ENCODE peak calls at places on chromosomes 2 and 18, in nine cellular contexts. D is epithelial cell of proximal tubule, M is prostate gland, X is Peyer's patch, J is esophagus squamous epithelium, C is left lung, G is H1, A is choroid plexus epithelial cell, Z is esophagus muscularis mucosa. Q is an unnamed sample.

GRCh38 chr18:7748252-7749000 is 181.3 kb downstream of the PTPRM start:
- DNase-seq in D (no peak), M (no peak), X (no peak), J (no peak), C (no peak), G (no peak), A (no peak), Z (no peak), Q (no peak)

GRCh38 chr2:202056611-202057010 is 16.4 kb upstream of the KIAA2012 start:
- DNase-seq in D (no peak), M (no peak), X (no peak), J (no peak), C (no peak), G (no peak), A (peak; percentile 65), Z (no peak), Q (no peak)

GRCh38 chr18:8084160-8084559 is 517.0 kb downstream of the PTPRM start:
- DNase-seq in D (no peak), M (no peak), X (no peak), J (no peak), C (no peak), G (peak; percentile 55), A (peak; percentile 73), Z (no peak), Q (no peak)

GRCh38 chr18:76958692-76959341 is 136.5 kb downstream of the ZNF236 start:
- DNase-seq in D (no peak), M (no peak), X (no peak), J (no peak), C (no peak), G (no peak), A (peak; percentile 61), Z (no peak), Q (no peak)

GRCh38 chr2:36919041-36919837 is 47.1 kb downstream of the STRN start:
- DNase-seq in D (no peak), M (no peak), X (no peak), J (no peak), C (no peak), G (no peak), A (peak; percentile 43), Z (no peak), Q (no peak)

GRCh38 chr2:40384714-40385113 is 67.2 kb downstream of the SLC8A1 start:
- DNase-seq in D (peak; percentile 59), M (no peak), X (no peak), J (no peak), C (no peak), G (no peak), A (peak; percentile 93), Z (no peak), Q (peak; percentile 37)

GRCh38 chr2:65032016-65032975 is 23.9 kb upstream of the CEP68 start:
- DNase-seq in D (no peak), M (no peak), X (no peak), J (no peak), C (no peak), G (no peak), A (no peak), Z (no peak), Q (no peak)

GRCh38 chr2:16614314-16614860 is 51.2 kb downstream of the CYRIA start:
- DNase-seq in D (no peak), M (no peak), X (no peak), J (no peak), C (no peak), G (no peak), A (peak; percentile 53), Z (no peak), Q (no peak)

GRCh38 chr2:28276076-28276618 is 116.5 kb upstream of the FOSL2 start:
- DNase-seq in D (peak; percentile 97), M (no peak), X (no peak), J (no peak), C (no peak), G (no peak), A (peak; percentile 97), Z (no peak), Q (peak; percentile 98)

GRCh38 chr2:2662847-2663356 is 331.8 kb upstream of the MYT1L start:
- DNase-seq in D (no peak), M (peak; percentile 67), X (no peak), J (no peak), C (no peak), G (no peak), A (no peak), Z (no peak), Q (no peak)

GRCh38 chr18:58466636-58467205 is 162.2 kb downstream of the ALPK2 start:
- DNase-seq in D (no peak), M (no peak), X (no peak), J (no peak), C (no peak), G (no peak), A (no peak), Z (no peak), Q (no peak)

GRCh38 chr18:8949206-8949605 is 153.3 kb upstream of the NDUFV2 start:
- DNase-seq in D (no peak), M (no peak), X (no peak), J (no peak), C (no peak), G (no peak), A (no peak), Z (no peak), Q (no peak)

GRCh38 chr2:168734199-168734746 is 68.2 kb upstream of the NOSTRIN start:
- DNase-seq in D (no peak), M (no peak), X (no peak), J (no peak), C (no peak), G (no peak), A (no peak), Z (no peak), Q (no peak)

GRCh38 chr2:48715956-48716355 is 39.6 kb downstream of the LHCGR start:
- DNase-seq in D (no peak), M (no peak), X (no peak), J (no peak), C (no peak), G (no peak), A (peak; percentile 92), Z (no peak), Q (no peak)

GRCh38 chr2:238847841-238848565 is at the start of gene TWIST2:
- DNase-seq in D (no peak), M (peak; percentile 73), X (peak; percentile 64), J (no peak), C (peak; percentile 74), G (peak; percentile 74), A (peak; percentile 93), Z (peak; percentile 94), Q (peak; percentile 31)

GRCh38 chr2:5975406-5975805 is 283.2 kb downstream of the SOX11 start:
- DNase-seq in D (no peak), M (no peak), X (no peak), J (no peak), C (no peak), G (peak; percentile 35), A (no peak), Z (peak; percentile 53), Q (no peak)
- TF ChIP-seq CTCF in D (no peak), M (no peak), X (no peak), J (no peak), C (no peak), G (no peak), A (no peak), Z (no peak), Q (no peak)

GRCh38 chr2:115162454-115163293 is 720.2 kb downstream of the DPP10 start:
- DNase-seq in D (no peak), M (no peak), X (no peak), J (no peak), C (peak; percentile 27), G (peak; percentile 53), A (no peak), Z (no peak), Q (no peak)
- H3K4me3 ChIP-seq in D (no peak overlapping the region), M (no peak overlapping the region), X (peak overlapping the region; percentile 63), J (peak overlapping the region; percentile 42), C (peak overlapping the region; percentile 37), G (peak overlapping the region; percentile 64), A (no peak overlapping the region), Z (peak overlapping the region; percentile 37), Q (no peak overlapping the region)

GRCh38 chr2:71187589-71187988 is 39.3 kb downstream of the PAIP2B start:
- DNase-seq in D (no peak), M (no peak), X (no peak), J (no peak), C (no peak), G (no peak), A (no peak), Z (peak; percentile 55), Q (no peak)

GRCh38 chr2:71186973-71187372 is 39.9 kb downstream of the PAIP2B start:
- DNase-seq in D (no peak), M (no peak), X (no peak), J (no peak), C (no peak), G (no peak), A (no peak), Z (peak; percentile 90), Q (no peak)

DNA sequence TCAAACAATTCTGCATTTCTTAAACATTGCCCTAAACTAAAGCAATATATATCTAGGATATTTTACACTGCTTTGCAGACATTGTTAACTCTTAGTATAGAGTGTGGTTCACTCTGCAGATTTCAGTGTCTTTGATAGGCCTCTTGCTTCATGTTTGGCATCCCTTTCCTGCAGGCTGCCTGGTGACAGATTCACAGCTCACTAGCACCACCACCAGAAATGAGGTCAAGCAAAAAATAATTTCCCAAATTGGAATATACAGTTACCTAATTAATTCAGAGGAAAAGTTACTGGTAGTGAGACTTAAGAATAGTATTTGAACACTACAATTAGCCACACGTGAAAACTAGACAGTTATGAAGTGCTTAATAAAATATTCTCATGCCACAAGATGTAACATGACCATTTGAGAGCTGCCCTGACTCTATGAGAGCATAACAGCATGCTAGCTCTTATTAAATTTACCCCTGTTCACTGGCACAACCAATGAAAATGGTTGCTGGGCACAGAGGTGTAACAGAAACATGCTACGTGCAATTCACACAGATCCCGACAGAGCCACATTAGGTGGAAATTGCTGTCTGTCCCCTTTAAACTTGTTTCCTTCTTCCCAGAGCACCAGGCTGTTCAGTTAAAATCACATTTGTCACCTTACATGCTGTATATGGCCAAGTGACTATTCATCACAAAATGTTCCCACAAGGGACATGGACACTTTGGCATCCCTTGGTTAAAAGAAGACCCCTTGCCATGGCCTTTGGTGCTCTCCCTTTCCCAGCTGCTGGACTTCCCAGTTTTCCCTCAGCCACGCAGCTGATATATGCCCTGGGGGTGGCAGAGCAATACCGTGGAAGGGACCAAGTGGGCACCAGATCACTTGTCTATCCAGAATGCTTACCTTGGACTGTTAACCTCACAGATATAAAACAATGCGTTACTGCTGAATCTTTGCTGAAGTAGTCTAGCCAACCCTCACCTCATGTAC is 35.7 kb downstream of the PAIP2B start:
- DNase-seq in D (no peak), M (no peak), X (no peak), J (no peak), C (no peak), G (no peak), A (peak; percentile 53), Z (peak; percentile 79), Q (no peak)
- TF ChIP-seq CTCF in D (peak; percentile 43), M (peak; percentile 8), X (no peak), J (no peak), C (no peak), G (no peak), A (peak; percentile 61), Z (peak; percentile 34), Q (no peak)

GRCh38 chr2:68319397-68320117 is at the start of gene CNRIP1:
- DNase-seq in D (no peak), M (no peak), X (peak; percentile 57), J (no peak), C (peak; percentile 62), G (peak; percentile 77), A (peak; percentile 67), Z (peak; percentile 92), Q (no peak)
- H3K4me3 ChIP-seq in D (peak within 1 kb of the TSS; percentile 75), M (peak within 1 kb of the TSS; percentile 48), X (peak within 1 kb of the TSS; percentile 65), J (peak within 1 kb of the TSS; percentile 70), C (peak within 1 kb of the TSS; percentile 59), G (peak within 1 kb of the TSS; percentile 77), A (peak within 1 kb of the TSS; percentile 79), Z (peak within 1 kb of the TSS; percentile 89), Q (peak within 1 kb of the TSS; percentile 57)